ENCODE peak calls at places on chromosomes 12 and 14, in eight cellular contexts. O is endothelial cell of umbilical vein; P is fibroblast of lung; V is A549; F is keratinocyte; A is astrocyte; R is suprapubic skin; I is CD8-positive, alpha-beta memory T cell. D is an unnamed sample.

GRCh38 chr14:28987516-28987915 is 220.9 kb downstream of the FOXG1 start:
- DNase-seq in A (peak), R (no peak), P (no peak), O (no peak), F (no peak), V (no peak), I (no peak), D (no peak)

GRCh38 chr12:128111333-128111732 is 155.6 kb upstream of the TMEM132C start:
- DNase-seq in F (no peak), P (no peak), O (no peak), A (no peak), I (no peak), V (no peak), R (no peak), D (no peak)

GRCh38 chr12:8697120-8697475 is 693 bp upstream of the RIMKLB start:
- DNase-seq in I (no peak), V (no peak), P (peak), O (peak), F (no peak), R (no peak), A (peak), D (no peak)

GRCh38 chr12:100672075-100672592 is 98.7 kb downstream of the GAS2L3 start:
- DNase-seq in F (no peak), V (peak), A (no peak), I (no peak), O (peak), P (no peak), R (no peak), D (no peak)

GRCh38 chr14:21352587-21352986 is 31.2 kb downstream of the SUPT16H start:
- DNase-seq in O (no peak), P (no peak), I (no peak), V (no peak), R (no peak), F (no peak), A (no peak), D (no peak)

GRCh38 chr14:61611880-61612630 is 83.3 kb upstream of the HIF1A start:
- DNase-seq in I (no peak), O (no peak), P (no peak), R (no peak), V (no peak), A (no peak), F (no peak), D (no peak)

GRCh38 chr12:63308701-63309100 is 157.7 kb upstream of the AVPR1A start:
- DNase-seq in O (no peak), I (no peak), R (no peak), A (no peak), P (no peak), V (no peak), F (no peak), D (no peak)

GRCh38 chr14:54738009-54738408 is 164.6 kb downstream of the GCH1 start:
- DNase-seq in I (no peak), V (no peak), R (no peak), F (peak), A (no peak), P (no peak), O (no peak), D (no peak)

GRCh38 chr12:30700216-30700900 is 4.7 kb upstream of the IPO8 start:
- DNase-seq in O (peak), I (no peak), F (no peak), R (no peak), V (no peak), A (no peak), P (peak), D (no peak)

GRCh38 chr14:84401631-84402030 is 1128.3 kb upstream of the FLRT2 start:
- DNase-seq in O (peak), R (no peak), P (no peak), I (no peak), F (no peak), A (no peak), V (no peak), D (no peak)

GRCh38 chr12:13135336-13136178 is 32.1 kb upstream of the GSG1 start:
- DNase-seq in A (peak), I (no peak), V (peak), O (peak), P (peak), R (peak), F (peak), D (peak)

GRCh38 chr14:32980178-32980886 is 41.7 kb downstream of the NPAS3 start:
- DNase-seq in O (no peak), R (no peak), A (no peak), P (no peak), V (no peak), F (no peak), I (no peak), D (no peak)

GRCh38 chr14:72404998-72405397 is 472.8 kb downstream of the RGS6 start:
- DNase-seq in P (no peak), A (no peak), R (no peak), I (no peak), O (no peak), F (no peak), V (no peak), D (no peak)

GRCh38 chr12:45581112-45581511 is 148.4 kb upstream of the ARID2 start:
- DNase-seq in F (no peak), O (no peak), V (no peak), P (no peak), R (no peak), A (no peak), I (no peak), D (no peak)

GRCh38 chr12:108599948-108600701 is 2.2 kb upstream of the TMEM119 start:
- DNase-seq in R (no peak), I (no peak), O (no peak), F (no peak), V (no peak), P (no peak), A (no peak), D (no peak)

GRCh38 chr12:131085816-131086591 is 132.3 kb downstream of the ADGRD1 start:
- DNase-seq in R (no peak), I (no peak), F (no peak), A (no peak), O (no peak), P (no peak), V (no peak), D (no peak)

DNA sequence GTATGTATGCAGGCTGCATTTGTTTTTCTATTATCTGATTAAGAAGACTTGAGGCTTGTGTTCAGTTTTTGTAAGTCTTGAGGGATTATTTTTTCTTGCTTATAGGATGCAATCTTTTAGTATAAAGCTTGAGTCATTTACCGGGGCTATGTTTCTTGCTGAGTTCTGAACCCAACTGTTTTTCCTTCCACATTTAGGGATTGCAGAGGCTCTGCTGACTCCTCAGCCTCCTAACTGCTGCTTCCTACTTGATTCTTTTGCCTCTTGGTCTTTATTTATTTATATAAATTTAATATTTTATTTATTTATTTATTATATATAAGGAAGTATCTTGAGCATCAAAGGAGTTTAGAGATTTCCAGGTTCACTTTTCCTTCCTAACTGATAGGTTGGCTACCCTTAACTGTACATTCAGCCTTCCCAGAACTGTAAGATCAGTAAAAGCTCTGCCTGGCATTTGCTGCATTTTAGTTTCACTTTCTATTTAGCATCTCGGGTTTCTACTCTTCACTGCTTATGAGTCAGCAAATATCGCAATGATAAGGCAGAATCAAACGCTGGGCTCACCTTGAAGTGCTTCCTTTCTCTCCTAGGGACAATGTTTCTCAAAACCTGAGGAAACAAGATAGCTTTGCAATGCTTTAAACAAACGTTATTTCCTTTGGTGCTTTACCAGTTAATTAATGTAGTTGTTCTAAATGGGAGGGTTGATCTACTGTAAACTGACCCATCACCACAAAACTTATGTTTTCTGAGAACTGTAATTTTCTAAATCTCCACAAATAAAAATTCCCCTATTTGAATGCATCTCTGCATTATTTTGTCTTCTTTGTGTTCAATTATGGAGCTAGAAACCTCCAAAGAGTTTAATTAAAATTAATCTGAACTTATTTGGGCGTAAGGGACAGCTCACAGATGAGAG is 1183.7 kb upstream of the TMEM132C start:
- DNase-seq in P (peak), F (no peak), R (no peak), A (peak), V (peak), O (peak), I (no peak), D (peak)
- H3K27ac ChIP-seq in P (peak), F (peak), R (no peak), A (peak), V (peak), O (peak), I (peak), D (peak)

DNA sequence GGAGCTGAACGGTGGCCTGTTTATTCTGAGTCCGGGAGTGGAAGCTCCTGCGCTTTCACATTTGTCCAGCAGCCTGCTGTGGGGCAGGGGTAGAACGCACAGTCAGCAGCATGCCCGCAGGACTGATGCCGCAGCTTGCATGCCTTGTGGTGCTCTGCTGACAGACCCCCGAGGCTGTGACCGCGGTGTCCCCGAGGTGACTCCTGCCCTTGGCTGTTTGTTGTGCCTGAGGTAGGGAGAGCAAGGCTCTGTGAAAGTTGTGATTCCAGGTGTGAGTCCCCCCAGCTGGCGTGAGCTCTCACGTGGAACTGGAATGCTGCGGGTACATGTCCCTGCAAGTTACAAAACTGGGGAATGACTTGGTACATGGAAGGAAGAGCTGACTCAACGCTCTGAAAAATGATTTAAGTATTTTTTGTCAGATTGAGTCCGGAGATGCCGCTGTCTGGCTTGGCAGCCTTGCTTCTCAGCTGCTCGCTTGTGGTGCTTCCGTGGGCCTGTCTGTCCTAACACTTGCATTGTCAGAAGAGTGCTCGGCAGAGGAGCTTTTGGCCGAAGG is 18.1 kb downstream of the MLXIP start:
- DNase-seq in I (no peak), R (peak), V (no peak), A (peak), P (peak), F (peak), O (peak), D (peak)
- H3K27ac ChIP-seq in I (peak), R (peak), V (peak), A (no peak), P (peak), F (peak), O (no peak), D (peak)

DNA sequence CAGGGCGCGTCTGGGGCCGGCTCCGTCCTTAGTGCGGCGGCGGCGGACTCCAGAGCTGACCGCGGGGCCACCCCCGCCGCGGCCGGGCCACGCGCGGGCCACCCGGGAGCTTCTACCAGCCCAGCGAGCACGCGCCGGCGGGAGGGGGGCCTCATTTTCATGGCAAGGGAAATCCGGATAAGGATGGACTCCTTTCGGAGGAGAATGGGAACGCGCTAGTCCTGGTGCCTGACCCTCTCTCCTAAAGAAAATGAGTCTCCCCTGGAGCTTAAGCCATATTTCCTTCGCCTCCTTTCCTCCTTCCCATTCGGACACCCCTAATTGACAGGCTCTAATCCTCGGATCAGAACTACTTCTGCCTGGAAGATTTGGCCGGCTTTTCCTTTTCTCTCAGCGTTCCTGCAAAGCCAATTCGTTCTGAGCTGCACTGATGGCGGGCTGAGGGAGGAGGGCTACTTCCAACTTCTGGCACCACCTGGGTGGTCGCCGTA is 81.8 kb upstream of the HMGA2 start:
- DNase-seq in I (no peak), R (no peak), V (no peak), O (peak), P (peak), F (no peak), A (peak), D (no peak)
- H3K27ac ChIP-seq in I (no peak), R (no peak), V (peak), O (peak), P (peak), F (peak), A (peak), D (peak)

GRCh38 chr12:70885952-70886351 is 34.6 kb downstream of the PTPRR start:
- DNase-seq in V (no peak), F (no peak), R (no peak), P (peak), O (no peak), I (no peak), A (no peak), D (no peak)
- H3K27ac ChIP-seq in V (no peak), F (no peak), R (no peak), P (no peak), O (no peak), I (no peak), A (no peak), D (no peak)